ENCODE peak calls at places on chromosomes 1 and 21, in six cellular contexts. E, A, N, F, B and W are unnamed samples.

GRCh38 chr1:245856944-245857531 is 650.0 kb downstream of the SMYD3 start:
- DNase-seq in E (no peak), A (no peak), N (no peak), F (peak), B (peak), W (no peak)

GRCh38 chr1:113275691-113276090 is 114.6 kb upstream of the MAGI3 start:
- DNase-seq in E (no peak), A (no peak), N (no peak), F (no peak), B (no peak), W (no peak)

GRCh38 chr1:24955161-24955560 is 25.1 kb upstream of the RUNX3 start:
- DNase-seq in E (no peak), A (no peak), N (peak), F (no peak), B (no peak), W (no peak)

GRCh38 chr21:33261635-33262034 is 4.5 kb upstream of the IL10RB start:
- DNase-seq in E (no peak), A (no peak), N (no peak), F (no peak), B (no peak), W (no peak)

GRCh38 chr1:38003261-38004250 is 1.8 kb downstream of the FHL3 start:
- DNase-seq in E (no peak), A (no peak), N (no peak), F (no peak), B (no peak), W (peak)

GRCh38 chr1:89910780-89911179 is 84.1 kb upstream of the ZNF326 start:
- DNase-seq in E (peak), A (no peak), N (peak), F (peak), B (no peak), W (no peak)

GRCh38 chr1:7478797-7479499 is 292.1 kb upstream of the VAMP3 start:
- DNase-seq in E (no peak), A (peak), N (no peak), F (peak), B (no peak), W (peak)

GRCh38 chr1:226712779-226713420 is 26.2 kb downstream of the ITPKB start:
- DNase-seq in E (no peak), A (no peak), N (no peak), F (no peak), B (no peak), W (no peak)

GRCh38 chr21:17455451-17455850 is 57.4 kb upstream of the CXADR start:
- DNase-seq in E (no peak), A (no peak), N (no peak), F (no peak), B (no peak), W (no peak)

GRCh38 chr1:12180903-12181302 is 14.1 kb downstream of the TNFRSF1B start:
- DNase-seq in E (no peak), A (no peak), N (no peak), F (no peak), B (no peak), W (no peak)

GRCh38 chr1:225454067-225454618 is 26.3 kb upstream of the LBR start:
- DNase-seq in E (no peak), A (no peak), N (no peak), F (no peak), B (no peak), W (no peak)

GRCh38 chr1:14912831-14913230 is 240.7 kb upstream of the TMEM51 start:
- DNase-seq in E (no peak), A (no peak), N (no peak), F (no peak), B (no peak), W (no peak)

GRCh38 chr21:15549671-15550070 is 180.1 kb upstream of the USP25 start:
- DNase-seq in E (no peak), A (no peak), N (no peak), F (no peak), B (no peak), W (no peak)

GRCh38 chr1:103517380-103518047 is 8.0 kb upstream of the RNPC3 start:
- DNase-seq in E (no peak), A (no peak), N (no peak), F (no peak), B (no peak), W (no peak)

GRCh38 chr21:45853703-45854342 is 127.7 kb upstream of the COL6A1 start:
- DNase-seq in E (no peak), A (no peak), N (no peak), F (no peak), B (no peak), W (no peak)

GRCh38 chr1:166119678-166120077 is 47.1 kb downstream of the FAM78B start:
- DNase-seq in E (no peak), A (no peak), N (no peak), F (no peak), B (no peak), W (no peak)

GRCh38 chr1:95094923-95095322 is 22.2 kb upstream of the ALG14 start:
- DNase-seq in E (no peak), A (no peak), N (no peak), F (no peak), B (no peak), W (no peak)

GRCh38 chr1:94225845-94226244 is 11.5 kb downstream of the ARHGAP29 start:
- DNase-seq in E (no peak), A (no peak), N (no peak), F (no peak), B (no peak), W (no peak)

GRCh38 chr1:112544011-112544688 is 35.4 kb downstream of the WNT2B start:
- DNase-seq in E (no peak), A (no peak), N (peak), F (peak), B (peak), W (no peak)